ENCODE peak calls at places on chromosomes 7 and 10, in nine cellular contexts. W is NB4, T is epithelial cell of proximal tubule, F is GM06990, L is lung, B is RWPE1, Z is mesothelial cell of epicardium, C is pancreas, S is GM23338. J is an unnamed sample.

GRCh38 chr7:5172196-5172800 is 17.7 kb upstream of the WIPI2 start:
- DNase-seq in W (no peak), T (no peak), F (no peak), L (no peak), B (no peak), Z (no peak), C (no peak), S (no peak), J (no peak)

GRCh38 chr7:77727527-77727926 is 31.3 kb downstream of the RSBN1L start:
- DNase-seq in W (no peak), T (no peak), F (no peak), L (no peak), B (no peak), Z (no peak), C (no peak), S (peak; percentile 20), J (no peak)

GRCh38 chr10:43689618-43689954 is 40.9 kb upstream of the ZNF32 start:
- DNase-seq in W (peak; percentile 63), T (no peak), F (no peak), L (peak; percentile 60), B (peak; percentile 20), Z (peak; percentile 61), C (peak; percentile 73), S (peak; percentile 66), J (no peak)

GRCh38 chr10:68353537-68353936 is 20.8 kb upstream of the PBLD start:
- DNase-seq in W (no peak), T (no peak), F (no peak), L (no peak), B (no peak), Z (no peak), C (no peak), S (no peak), J (no peak)

GRCh38 chr10:17232276-17232987 is 4.4 kb downstream of the VIM start:
- DNase-seq in W (no peak), T (no peak), F (peak; percentile 52), L (no peak), B (no peak), Z (no peak), C (no peak), S (no peak), J (no peak)

GRCh38 chr7:45203947-45204445 is 46.4 kb downstream of the RAMP3 start:
- DNase-seq in W (peak; percentile 48), T (no peak), F (no peak), L (no peak), B (peak; percentile 41), Z (no peak), C (no peak), S (no peak), J (no peak)

GRCh38 chr7:6161463-6162330 is 110.7 kb downstream of the CYTH3 start:
- DNase-seq in W (no peak), T (no peak), F (no peak), L (no peak), B (no peak), Z (no peak), C (no peak), S (no peak), J (no peak)

GRCh38 chr10:133129854-133130495 is 30.0 kb upstream of the KNDC1 start:
- DNase-seq in W (no peak), T (no peak), F (no peak), L (no peak), B (no peak), Z (no peak), C (no peak), S (no peak), J (no peak)

GRCh38 chr10:58028597-58029366 is 238.9 kb downstream of the IPMK start:
- DNase-seq in W (no peak), T (no peak), F (no peak), L (no peak), B (peak; percentile 26), Z (no peak), C (no peak), S (no peak), J (no peak)

GRCh38 chr10:2196272-2196671 is 458.9 kb upstream of the ADARB2 start:
- DNase-seq in W (no peak), T (no peak), F (no peak), L (no peak), B (no peak), Z (no peak), C (no peak), S (no peak), J (no peak)

GRCh38 chr10:13271552-13272163 is 28.2 kb downstream of the PHYH start:
- DNase-seq in W (peak; percentile 34), T (no peak), F (peak; percentile 39), L (no peak), B (no peak), Z (no peak), C (peak; percentile 48), S (peak; percentile 91), J (peak; percentile 28)
- TF ChIP-seq CTCF in W (peak; percentile 47), T (peak; percentile 87), F (peak; percentile 91), L (no peak), B (no peak), Z (no peak), C (no peak), S (peak; percentile 93), J (no peak)

DNA sequence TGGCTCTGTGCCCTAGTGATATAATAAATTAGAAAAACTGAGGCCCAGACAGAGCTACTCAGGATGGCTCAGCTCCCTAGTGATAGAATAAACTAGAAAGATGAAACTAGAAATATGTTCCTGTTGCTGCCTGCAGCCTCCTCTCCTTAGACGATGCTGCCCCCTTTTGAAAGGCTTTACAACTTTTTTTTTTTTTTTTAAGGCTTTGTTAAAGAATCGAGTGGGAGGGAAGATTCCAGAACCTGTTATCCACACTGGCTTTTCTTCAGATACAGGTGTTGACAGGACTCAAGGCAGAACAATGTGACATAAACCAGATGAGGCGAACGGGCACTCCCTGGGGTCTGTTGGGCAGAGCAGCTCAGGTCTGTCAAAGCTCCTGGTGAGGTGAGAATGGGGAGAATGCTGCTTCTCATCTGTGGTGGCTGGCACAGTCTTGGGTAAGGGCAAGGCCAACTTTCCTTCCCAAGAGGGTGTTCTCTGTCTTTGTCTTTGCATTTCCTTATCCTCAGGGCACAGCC is 175.1 kb downstream of the COBL start:
- DNase-seq in W (peak; percentile 36), T (no peak), F (no peak), L (no peak), B (peak; percentile 60), Z (no peak), C (peak; percentile 23), S (peak; percentile 75), J (no peak)
- TF ChIP-seq CTCF in W (peak; percentile 30), T (peak; percentile 83), F (peak; percentile 44), L (peak; percentile 11), B (peak; percentile 63), Z (peak; percentile 37), C (no peak), S (peak; percentile 69), J (no peak)

DNA sequence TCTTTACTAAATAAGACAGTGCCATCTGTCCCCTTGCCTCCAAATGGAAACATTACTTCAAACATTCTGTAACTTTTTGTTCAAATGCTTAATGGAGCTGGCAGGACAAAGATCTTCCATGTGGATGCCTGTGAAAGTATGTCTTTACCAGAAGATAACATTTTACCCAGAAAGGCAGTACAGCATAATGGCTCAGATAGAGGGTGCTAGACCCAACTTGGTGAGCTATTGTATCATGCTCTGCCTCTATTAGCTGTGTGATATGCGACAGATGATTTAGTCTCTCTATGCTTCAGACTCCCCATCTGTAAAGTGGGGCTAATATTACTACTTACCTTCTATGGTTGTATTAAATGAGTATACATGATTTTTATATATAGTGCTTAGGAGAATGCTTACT is 8.8 kb upstream of the SMKR1 start:
- DNase-seq in W (no peak), T (no peak), F (no peak), L (no peak), B (no peak), Z (no peak), C (no peak), S (no peak), J (no peak)
- TF ChIP-seq CTCF in W (no peak), T (peak; percentile 41), F (peak; percentile 33), L (no peak), B (no peak), Z (no peak), C (no peak), S (peak; percentile 43), J (no peak)

DNA sequence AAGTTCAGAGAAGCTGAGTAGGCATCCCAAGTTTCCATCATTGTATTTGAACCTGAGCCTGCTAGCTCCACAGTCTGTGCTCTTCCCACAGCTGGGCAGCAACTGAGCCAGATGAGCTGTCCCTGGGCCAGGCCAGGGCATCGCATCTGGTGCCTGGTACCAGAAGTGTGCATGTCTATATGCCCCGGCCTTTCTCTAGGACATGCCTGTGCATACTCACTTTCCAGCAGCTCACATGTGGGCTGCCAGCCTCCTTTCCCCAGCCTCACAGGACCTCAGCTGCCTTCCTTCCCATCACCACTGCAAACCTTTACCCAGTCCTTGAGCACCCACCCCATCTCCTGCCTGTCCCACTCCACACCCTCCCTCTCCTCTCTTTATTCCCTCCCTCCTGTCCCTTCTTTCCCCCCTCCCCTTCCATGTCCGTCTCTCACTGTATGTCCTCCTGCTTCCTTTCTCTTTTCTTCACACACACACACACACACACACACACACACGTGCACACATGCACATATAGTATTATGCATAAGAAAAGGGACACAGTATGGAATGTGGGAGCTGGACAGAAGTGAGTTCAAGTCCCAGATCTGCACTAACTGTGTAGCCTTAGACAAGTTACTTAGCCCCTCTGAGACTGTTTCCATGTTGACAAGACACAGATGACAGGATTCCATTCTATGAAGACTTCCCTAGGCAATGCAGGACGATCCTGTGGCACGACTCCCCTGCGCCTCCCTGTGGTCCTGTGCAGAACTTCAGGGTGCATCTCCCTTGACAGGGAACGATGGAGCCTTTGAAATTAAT is 10.9 kb downstream of the CDHR1 start:
- DNase-seq in W (peak; percentile 75), T (peak; percentile 10), F (peak; percentile 39), L (peak; percentile 46), B (peak; percentile 76), Z (peak; percentile 64), C (no peak), S (peak; percentile 84), J (peak; percentile 49)
- TF ChIP-seq CTCF in W (peak; percentile 96), T (peak; percentile 99), F (peak; percentile 97), L (peak; percentile 26), B (peak; percentile 90), Z (peak; percentile 40), C (no peak), S (peak; percentile 93), J (no peak)

GRCh38 chr7:157558516-157558874 is 221.7 kb downstream of the DNAJB6 start:
- DNase-seq in W (no peak), T (no peak), F (no peak), L (no peak), B (no peak), Z (no peak), C (no peak), S (no peak), J (no peak)

GRCh38 chr7:157558061-157558460 is 221.3 kb downstream of the DNAJB6 start:
- DNase-seq in W (no peak), T (no peak), F (no peak), L (no peak), B (no peak), Z (no peak), C (no peak), S (no peak), J (no peak)

GRCh38 chr7:157560258-157560654 is 223.5 kb downstream of the DNAJB6 start:
- DNase-seq in W (peak; percentile 91), T (no peak), F (no peak), L (no peak), B (no peak), Z (no peak), C (no peak), S (no peak), J (no peak)

GRCh38 chr7:157559596-157560257 is 222.9 kb downstream of the DNAJB6 start:
- DNase-seq in W (peak; percentile 89), T (no peak), F (no peak), L (no peak), B (no peak), Z (no peak), C (no peak), S (no peak), J (no peak)

GRCh38 chr7:157558875-157559595 is 222.2 kb downstream of the DNAJB6 start:
- DNase-seq in W (peak; percentile 96), T (no peak), F (no peak), L (no peak), B (no peak), Z (no peak), C (no peak), S (no peak), J (no peak)
- TF ChIP-seq CTCF in W (no peak), T (no peak), F (no peak), L (no peak), B (no peak), Z (no peak), C (no peak), S (no peak), J (no peak)